ENCODE peak calls at places on chromosomes 2 and 18, in seven cellular contexts. U, V, O, B, I, G and E are unnamed samples.

GRCh38 chr18:80046431-80046830 is 12.2 kb downstream of the RBFA start:
- DNase-seq in U (no peak), V (no peak), O (no peak), G (no peak), I (no peak), B (no peak), E (no peak)

GRCh38 chr2:205089958-205090357 is 544.7 kb downstream of the PARD3B start:
- DNase-seq in O (no peak), B (peak), V (no peak), I (no peak), G (no peak), U (no peak), E (no peak)

GRCh38 chr18:8503287-8503686 is 106.0 kb upstream of the RAB12 start:
- DNase-seq in I (no peak), B (no peak), V (no peak), O (no peak), G (no peak), U (no peak), E (no peak)

GRCh38 chr2:54634564-54635511 is 88.6 kb upstream of the EML6 start:
- DNase-seq in G (peak), B (peak), U (peak), I (peak), V (no peak), O (no peak), E (peak)

GRCh38 chr18:33820517-33821368 is 242.7 kb downstream of the ASXL3 start:
- DNase-seq in I (no peak), O (no peak), G (no peak), U (no peak), V (no peak), B (no peak), E (no peak)

GRCh38 chr2:121944072-121944829 is 188.8 kb downstream of the TSN start:
- DNase-seq in U (peak), I (peak), O (no peak), B (peak), G (peak), V (no peak), E (no peak)

GRCh38 chr2:177692828-177693269 is 300.3 kb downstream of the AGPS start:
- DNase-seq in B (no peak), G (peak), O (no peak), U (no peak), I (no peak), V (no peak), E (no peak)

GRCh38 chr2:181005809-181006208 is 25.4 kb downstream of the UBE2E3 start:
- DNase-seq in V (no peak), B (peak), U (no peak), I (no peak), O (no peak), G (no peak), E (no peak)

GRCh38 chr18:57621252-57621607 is 406 bp downstream of the NARS1 start:
- DNase-seq in B (no peak), U (no peak), O (no peak), V (no peak), I (no peak), G (no peak), E (no peak)

GRCh38 chr2:48944961-48945360 is 189.4 kb upstream of the LHCGR start:
- DNase-seq in I (no peak), O (no peak), G (no peak), B (no peak), V (no peak), U (no peak), E (no peak)

GRCh38 chr18:79199691-79200374 is 130.6 kb downstream of the ATP9B start:
- DNase-seq in V (no peak), U (no peak), B (peak), O (no peak), I (peak), G (peak), E (no peak)

GRCh38 chr2:226424971-226425370 is 374.6 kb downstream of the IRS1 start:
- DNase-seq in G (no peak), B (no peak), U (no peak), I (no peak), O (no peak), V (no peak), E (no peak)

GRCh38 chr2:163856941-163857340 is 121.1 kb upstream of the FIGN start:
- DNase-seq in U (no peak), V (no peak), I (peak), G (no peak), O (no peak), B (peak), E (no peak)

GRCh38 chr2:36633470-36634092 is 35.6 kb upstream of the FEZ2 start:
- DNase-seq in V (no peak), O (no peak), I (no peak), B (peak), U (no peak), G (no peak), E (no peak)

GRCh38 chr2:3319745-3320566 is 57.7 kb downstream of the EIPR1 start:
- DNase-seq in B (no peak), V (peak), O (no peak), G (no peak), I (no peak), U (no peak), E (no peak)

GRCh38 chr2:25286025-25286400 is 55.7 kb downstream of the DNMT3A start:
- DNase-seq in B (no peak), G (no peak), U (peak), O (no peak), V (peak), I (no peak), E (peak)

GRCh38 chr18:70028734-70029133 is 81.1 kb upstream of the CD226 start:
- DNase-seq in O (no peak), I (no peak), U (no peak), V (no peak), B (no peak), G (no peak), E (no peak)

DNA sequence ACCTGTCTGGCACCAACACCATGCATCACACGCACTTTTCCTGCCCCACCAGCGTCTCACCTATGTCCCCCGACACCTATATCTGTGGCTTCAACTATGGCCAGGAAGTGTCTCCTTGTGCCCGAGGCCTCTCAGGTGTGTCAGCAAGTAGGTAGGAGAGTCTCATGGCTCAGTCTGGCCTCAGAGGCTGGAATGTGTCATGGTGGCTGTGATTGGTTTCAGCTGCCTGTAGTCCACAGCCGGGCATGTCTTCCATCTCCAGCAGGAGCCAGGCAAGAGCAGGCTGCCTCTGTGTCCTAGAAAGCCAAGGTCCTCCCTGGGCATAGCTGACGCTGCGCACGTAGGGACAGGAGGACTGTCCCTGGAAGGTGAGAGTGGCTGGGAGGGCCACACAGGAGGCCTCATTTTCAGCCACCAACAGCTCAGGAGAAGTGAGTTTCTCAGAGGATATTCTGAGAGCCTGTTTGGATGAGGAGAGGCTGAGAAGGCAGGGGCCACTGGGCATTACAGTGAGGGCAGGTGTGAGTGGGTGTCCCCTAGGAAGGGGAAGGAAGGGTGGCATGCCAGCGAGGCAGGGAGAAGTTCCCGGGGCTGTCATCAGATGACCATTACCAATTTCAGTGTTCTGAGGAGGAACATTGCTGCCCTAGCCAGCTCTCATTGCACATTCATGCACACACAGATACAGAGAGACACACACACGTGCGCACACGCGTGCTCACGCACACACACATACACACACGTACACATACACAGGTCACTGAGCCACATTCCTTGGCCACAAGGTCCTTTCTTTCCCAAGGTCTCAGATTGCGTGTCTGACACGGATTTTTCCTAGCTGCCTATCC is 47.1 kb downstream of the SDC1 start:
- DNase-seq in O (peak), G (no peak), U (no peak), V (peak), I (no peak), B (no peak), E (no peak)
- TF ChIP-seq CTCF in O (peak), G (no peak), U (no peak), V (no peak), I (no peak), B (peak), E (no peak)

GRCh38 chr2:20050712-20051517 is 513 bp downstream of the LAPTM4A start:
- DNase-seq in V (peak), B (peak), G (peak), I (peak), O (peak), U (peak), E (no peak)
- TF ChIP-seq CTCF in V (no peak), B (peak), G (no peak), I (peak), O (peak), U (peak), E (peak)

DNA sequence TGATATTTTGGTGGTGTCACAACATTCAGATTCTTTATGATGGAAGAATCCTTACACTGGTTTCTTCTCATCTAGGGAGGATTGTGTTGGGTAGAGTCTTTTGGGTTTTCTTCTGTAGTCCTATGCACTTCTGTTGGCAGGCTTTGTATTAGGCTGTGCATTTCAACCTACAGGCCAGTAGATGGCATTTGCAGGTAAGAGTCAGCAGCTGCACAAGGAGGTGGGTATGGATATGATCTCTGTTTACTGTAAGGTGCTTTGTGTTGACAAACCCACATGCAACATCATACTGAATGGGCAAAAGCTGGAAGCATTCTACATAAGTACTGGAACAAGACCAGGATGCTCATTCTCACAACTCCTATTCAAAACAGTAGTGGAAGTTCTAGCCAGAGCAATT is 656.8 kb downstream of the METTL4 start:
- DNase-seq in B (no peak), G (peak), V (no peak), O (peak), I (peak), U (peak), E (no peak)
- TF ChIP-seq CTCF in B (peak), G (peak), V (no peak), O (peak), I (peak), U (peak), E (peak)

GRCh38 chr18:23922939-23923338 is 91.6 kb upstream of the TTC39C start:
- DNase-seq in U (no peak), G (no peak), I (no peak), B (no peak), O (no peak), V (no peak), E (no peak)
- TF ChIP-seq CTCF in U (no peak), G (no peak), I (no peak), B (no peak), O (no peak), V (no peak), E (no peak)